ENCODE peak calls at places on chromosomes 16 and 17, in ten cellular contexts. One of them, this sample, is unnamed.

GRCh38 chr17:81858170-81858966 is 2.0 kb downstream of the P4HB start:
- DNase-seq in effector memory CD8-positive, alpha-beta T cell: no peak
- DNase-seq in activated T-cell treated with anti-CD3 and anti-CD28 coated beads for 24 hours: no peak
- DNase-seq in endothelial cell: no peak
- DNase-seq in smooth muscle cell of the brain vasculature: no peak
- DNase-seq in T-cell: no peak
- DNase-seq in body of pancreas: no peak
- DNase-seq in activated T-helper 1 cell treated with Interleukin-2 at 50 U/mL for 16 hours: no peak
- DNase-seq in A172: no peak
- DNase-seq in dorsolateral prefrontal cortex: no peak
- DNase-seq in this sample: no peak

GRCh38 chr17:77086433-77087010 is 54.2 kb upstream of the SEC14L1 start:
- DNase-seq in T-cell: peak; percentile 40
- DNase-seq in dorsolateral prefrontal cortex: peak; percentile 89
- DNase-seq in effector memory CD8-positive, alpha-beta T cell: peak; percentile 74
- DNase-seq in activated T-cell treated with anti-CD3 and anti-CD28 coated beads for 24 hours: peak; percentile 68
- DNase-seq in endothelial cell: peak; percentile 94
- DNase-seq in A172: peak; percentile 86
- DNase-seq in activated T-helper 1 cell treated with Interleukin-2 at 50 U/mL for 16 hours: peak; percentile 60
- DNase-seq in body of pancreas: peak; percentile 93
- DNase-seq in smooth muscle cell of the brain vasculature: no peak
- DNase-seq in this sample: peak; percentile 56

GRCh38 chr16:83244057-83244456 is 563.7 kb upstream of the HSBP1 start:
- DNase-seq in smooth muscle cell of the brain vasculature: no peak
- DNase-seq in activated T-cell treated with anti-CD3 and anti-CD28 coated beads for 24 hours: no peak
- DNase-seq in activated T-helper 1 cell treated with Interleukin-2 at 50 U/mL for 16 hours: no peak
- DNase-seq in A172: no peak
- DNase-seq in dorsolateral prefrontal cortex: no peak
- DNase-seq in effector memory CD8-positive, alpha-beta T cell: no peak
- DNase-seq in endothelial cell: no peak
- DNase-seq in T-cell: no peak
- DNase-seq in body of pancreas: no peak
- DNase-seq in this sample: no peak

GRCh38 chr17:31197991-31198390 is 99.0 kb downstream of the OMG start:
- DNase-seq in body of pancreas: no peak
- DNase-seq in dorsolateral prefrontal cortex: no peak
- DNase-seq in A172: no peak
- DNase-seq in endothelial cell: no peak
- DNase-seq in T-cell: no peak
- DNase-seq in smooth muscle cell of the brain vasculature: no peak
- DNase-seq in activated T-helper 1 cell treated with Interleukin-2 at 50 U/mL for 16 hours: no peak
- DNase-seq in effector memory CD8-positive, alpha-beta T cell: no peak
- DNase-seq in activated T-cell treated with anti-CD3 and anti-CD28 coated beads for 24 hours: no peak
- DNase-seq in this sample: no peak

GRCh38 chr17:38925263-38925995 is at the start of gene LASP1NB:
- DNase-seq in endothelial cell: no peak
- DNase-seq in T-cell: peak; percentile 52
- DNase-seq in body of pancreas: no peak
- DNase-seq in activated T-cell treated with anti-CD3 and anti-CD28 coated beads for 24 hours: peak; percentile 19
- DNase-seq in effector memory CD8-positive, alpha-beta T cell: peak; percentile 39
- DNase-seq in activated T-helper 1 cell treated with Interleukin-2 at 50 U/mL for 16 hours: no peak
- DNase-seq in dorsolateral prefrontal cortex: peak; percentile 79
- DNase-seq in smooth muscle cell of the brain vasculature: no peak
- DNase-seq in A172: no peak
- DNase-seq in this sample: peak; percentile 87

GRCh38 chr16:50334106-50334975 is 34.4 kb downstream of the BRD7 start:
- DNase-seq in dorsolateral prefrontal cortex: no peak
- DNase-seq in A172: no peak
- DNase-seq in body of pancreas: no peak
- DNase-seq in effector memory CD8-positive, alpha-beta T cell: no peak
- DNase-seq in activated T-cell treated with anti-CD3 and anti-CD28 coated beads for 24 hours: no peak
- DNase-seq in smooth muscle cell of the brain vasculature: no peak
- DNase-seq in endothelial cell: no peak
- DNase-seq in T-cell: no peak
- DNase-seq in activated T-helper 1 cell treated with Interleukin-2 at 50 U/mL for 16 hours: no peak
- DNase-seq in this sample: no peak

GRCh38 chr16:17372383-17372782 is 98.4 kb downstream of the XYLT1 start:
- DNase-seq in dorsolateral prefrontal cortex: no peak
- DNase-seq in activated T-helper 1 cell treated with Interleukin-2 at 50 U/mL for 16 hours: no peak
- DNase-seq in endothelial cell: peak; percentile 11
- DNase-seq in smooth muscle cell of the brain vasculature: no peak
- DNase-seq in T-cell: no peak
- DNase-seq in activated T-cell treated with anti-CD3 and anti-CD28 coated beads for 24 hours: no peak
- DNase-seq in effector memory CD8-positive, alpha-beta T cell: no peak
- DNase-seq in A172: no peak
- DNase-seq in body of pancreas: no peak
- DNase-seq in this sample: no peak

GRCh38 chr17:77810536-77810935 is 148.0 kb upstream of the TNRC6C start:
- DNase-seq in smooth muscle cell of the brain vasculature: no peak
- DNase-seq in endothelial cell: no peak
- DNase-seq in dorsolateral prefrontal cortex: no peak
- DNase-seq in effector memory CD8-positive, alpha-beta T cell: no peak
- DNase-seq in body of pancreas: no peak
- DNase-seq in activated T-helper 1 cell treated with Interleukin-2 at 50 U/mL for 16 hours: no peak
- DNase-seq in T-cell: no peak
- DNase-seq in activated T-cell treated with anti-CD3 and anti-CD28 coated beads for 24 hours: no peak
- DNase-seq in A172: peak; percentile 37
- DNase-seq in this sample: no peak

GRCh38 chr17:45131616-45132301 is 556 bp downstream of the PLCD3 start:
- DNase-seq in smooth muscle cell of the brain vasculature: no peak
- DNase-seq in T-cell: no peak
- DNase-seq in A172: no peak
- DNase-seq in dorsolateral prefrontal cortex: no peak
- DNase-seq in activated T-cell treated with anti-CD3 and anti-CD28 coated beads for 24 hours: no peak
- DNase-seq in activated T-helper 1 cell treated with Interleukin-2 at 50 U/mL for 16 hours: peak; percentile 22
- DNase-seq in endothelial cell: peak; percentile 77
- DNase-seq in body of pancreas: peak; percentile 54
- DNase-seq in effector memory CD8-positive, alpha-beta T cell: peak; percentile 47
- DNase-seq in this sample: no peak

GRCh38 chr17:82299452-82299851 is 18.0 kb downstream of the CD7 start:
- DNase-seq in endothelial cell: no peak
- DNase-seq in activated T-helper 1 cell treated with Interleukin-2 at 50 U/mL for 16 hours: no peak
- DNase-seq in A172: no peak
- DNase-seq in activated T-cell treated with anti-CD3 and anti-CD28 coated beads for 24 hours: no peak
- DNase-seq in dorsolateral prefrontal cortex: no peak
- DNase-seq in effector memory CD8-positive, alpha-beta T cell: no peak
- DNase-seq in body of pancreas: no peak
- DNase-seq in smooth muscle cell of the brain vasculature: no peak
- DNase-seq in T-cell: no peak
- DNase-seq in this sample: no peak

GRCh38 chr17:62720126-62720850 is 87.8 kb downstream of the MARCHF10 start:
- DNase-seq in effector memory CD8-positive, alpha-beta T cell: no peak
- DNase-seq in endothelial cell: no peak
- DNase-seq in activated T-cell treated with anti-CD3 and anti-CD28 coated beads for 24 hours: no peak
- DNase-seq in dorsolateral prefrontal cortex: no peak
- DNase-seq in activated T-helper 1 cell treated with Interleukin-2 at 50 U/mL for 16 hours: no peak
- DNase-seq in A172: peak; percentile 28
- DNase-seq in body of pancreas: no peak
- DNase-seq in smooth muscle cell of the brain vasculature: no peak
- DNase-seq in T-cell: no peak
- DNase-seq in this sample: no peak

GRCh38 chr16:88558457-88559442 is 11.5 kb upstream of the ZC3H18 start:
- DNase-seq in A172: peak; percentile 68
- DNase-seq in T-cell: no peak
- DNase-seq in dorsolateral prefrontal cortex: peak; percentile 32
- DNase-seq in smooth muscle cell of the brain vasculature: no peak
- DNase-seq in activated T-helper 1 cell treated with Interleukin-2 at 50 U/mL for 16 hours: no peak
- DNase-seq in endothelial cell: peak; percentile 38
- DNase-seq in effector memory CD8-positive, alpha-beta T cell: no peak
- DNase-seq in activated T-cell treated with anti-CD3 and anti-CD28 coated beads for 24 hours: no peak
- DNase-seq in body of pancreas: peak; percentile 87
- DNase-seq in this sample: no peak

GRCh38 chr17:57135748-57136342 is 50.8 kb downstream of the AKAP1 start:
- DNase-seq in A172: no peak
- DNase-seq in activated T-cell treated with anti-CD3 and anti-CD28 coated beads for 24 hours: no peak
- DNase-seq in effector memory CD8-positive, alpha-beta T cell: no peak
- DNase-seq in endothelial cell: peak; percentile 19
- DNase-seq in body of pancreas: no peak
- DNase-seq in activated T-helper 1 cell treated with Interleukin-2 at 50 U/mL for 16 hours: no peak
- DNase-seq in smooth muscle cell of the brain vasculature: no peak
- DNase-seq in T-cell: no peak
- DNase-seq in dorsolateral prefrontal cortex: no peak
- DNase-seq in this sample: no peak

GRCh38 chr17:73430848-73431247 is 119.0 kb upstream of the CDC42EP4 start:
- DNase-seq in activated T-cell treated with anti-CD3 and anti-CD28 coated beads for 24 hours: no peak
- DNase-seq in dorsolateral prefrontal cortex: no peak
- DNase-seq in effector memory CD8-positive, alpha-beta T cell: no peak
- DNase-seq in activated T-helper 1 cell treated with Interleukin-2 at 50 U/mL for 16 hours: no peak
- DNase-seq in body of pancreas: no peak
- DNase-seq in T-cell: no peak
- DNase-seq in smooth muscle cell of the brain vasculature: no peak
- DNase-seq in A172: peak; percentile 58
- DNase-seq in endothelial cell: no peak
- DNase-seq in this sample: no peak

GRCh38 chr16:79805621-79806020 is 205.1 kb upstream of the MAF start:
- DNase-seq in effector memory CD8-positive, alpha-beta T cell: no peak
- DNase-seq in activated T-helper 1 cell treated with Interleukin-2 at 50 U/mL for 16 hours: no peak
- DNase-seq in endothelial cell: no peak
- DNase-seq in body of pancreas: no peak
- DNase-seq in activated T-cell treated with anti-CD3 and anti-CD28 coated beads for 24 hours: no peak
- DNase-seq in smooth muscle cell of the brain vasculature: peak; percentile 13
- DNase-seq in A172: no peak
- DNase-seq in dorsolateral prefrontal cortex: no peak
- DNase-seq in T-cell: no peak
- DNase-seq in this sample: no peak

GRCh38 chr16:58034786-58035185 is 9.2 kb downstream of the MMP15 start:
- DNase-seq in activated T-cell treated with anti-CD3 and anti-CD28 coated beads for 24 hours: no peak
- DNase-seq in dorsolateral prefrontal cortex: no peak
- DNase-seq in effector memory CD8-positive, alpha-beta T cell: no peak
- DNase-seq in A172: no peak
- DNase-seq in T-cell: no peak
- DNase-seq in endothelial cell: no peak
- DNase-seq in activated T-helper 1 cell treated with Interleukin-2 at 50 U/mL for 16 hours: no peak
- DNase-seq in smooth muscle cell of the brain vasculature: no peak
- DNase-seq in body of pancreas: no peak
- DNase-seq in this sample: no peak

GRCh38 chr16:85676466-85676865 is 12.3 kb downstream of the GINS2 start:
- DNase-seq in A172: no peak
- DNase-seq in smooth muscle cell of the brain vasculature: no peak
- DNase-seq in activated T-cell treated with anti-CD3 and anti-CD28 coated beads for 24 hours: no peak
- DNase-seq in endothelial cell: no peak
- DNase-seq in dorsolateral prefrontal cortex: no peak
- DNase-seq in body of pancreas: no peak
- DNase-seq in activated T-helper 1 cell treated with Interleukin-2 at 50 U/mL for 16 hours: no peak
- DNase-seq in effector memory CD8-positive, alpha-beta T cell: no peak
- DNase-seq in T-cell: no peak
- DNase-seq in this sample: no peak

GRCh38 chr17:62781826-62782225 is 26.3 kb downstream of the MARCHF10 start:
- DNase-seq in body of pancreas: no peak
- DNase-seq in A172: no peak
- DNase-seq in activated T-helper 1 cell treated with Interleukin-2 at 50 U/mL for 16 hours: no peak
- DNase-seq in dorsolateral prefrontal cortex: no peak
- DNase-seq in effector memory CD8-positive, alpha-beta T cell: no peak
- DNase-seq in smooth muscle cell of the brain vasculature: no peak
- DNase-seq in activated T-cell treated with anti-CD3 and anti-CD28 coated beads for 24 hours: no peak
- DNase-seq in T-cell: no peak
- DNase-seq in endothelial cell: no peak
- DNase-seq in this sample: no peak

GRCh38 chr16:25707982-25708583 is 16.3 kb downstream of the HS3ST4 start:
- DNase-seq in smooth muscle cell of the brain vasculature: no peak
- DNase-seq in body of pancreas: peak; percentile 36
- DNase-seq in T-cell: no peak
- DNase-seq in endothelial cell: peak; percentile 25
- DNase-seq in effector memory CD8-positive, alpha-beta T cell: no peak
- DNase-seq in A172: no peak
- DNase-seq in dorsolateral prefrontal cortex: no peak
- DNase-seq in activated T-helper 1 cell treated with Interleukin-2 at 50 U/mL for 16 hours: no peak
- DNase-seq in activated T-cell treated with anti-CD3 and anti-CD28 coated beads for 24 hours: no peak
- DNase-seq in this sample: no peak

GRCh38 chr16:21302898-21303528 is 24.9 kb upstream of the CRYM start:
- DNase-seq in dorsolateral prefrontal cortex: no peak
- DNase-seq in A172: peak; percentile 93
- DNase-seq in smooth muscle cell of the brain vasculature: no peak
- DNase-seq in activated T-cell treated with anti-CD3 and anti-CD28 coated beads for 24 hours: no peak
- DNase-seq in effector memory CD8-positive, alpha-beta T cell: no peak
- DNase-seq in endothelial cell: no peak
- DNase-seq in activated T-helper 1 cell treated with Interleukin-2 at 50 U/mL for 16 hours: no peak
- DNase-seq in T-cell: no peak
- DNase-seq in body of pancreas: no peak
- DNase-seq in this sample: no peak

GRCh38 chr16:70493863-70494770 is 29.2 kb downstream of the COG4 start:
- DNase-seq in activated T-cell treated with anti-CD3 and anti-CD28 coated beads for 24 hours: no peak
- DNase-seq in A172: no peak
- DNase-seq in smooth muscle cell of the brain vasculature: no peak
- DNase-seq in effector memory CD8-positive, alpha-beta T cell: no peak
- DNase-seq in activated T-helper 1 cell treated with Interleukin-2 at 50 U/mL for 16 hours: no peak
- DNase-seq in T-cell: no peak
- DNase-seq in endothelial cell: no peak
- DNase-seq in body of pancreas: no peak
- DNase-seq in dorsolateral prefrontal cortex: no peak
- DNase-seq in this sample: no peak

GRCh38 chr17:5745091-5745820 is 160.9 kb upstream of the NLRP1 start:
- DNase-seq in activated T-helper 1 cell treated with Interleukin-2 at 50 U/mL for 16 hours: no peak
- DNase-seq in effector memory CD8-positive, alpha-beta T cell: no peak
- DNase-seq in dorsolateral prefrontal cortex: no peak
- DNase-seq in activated T-cell treated with anti-CD3 and anti-CD28 coated beads for 24 hours: no peak
- DNase-seq in body of pancreas: no peak
- DNase-seq in smooth muscle cell of the brain vasculature: no peak
- DNase-seq in T-cell: no peak
- DNase-seq in endothelial cell: no peak
- DNase-seq in A172: no peak
- DNase-seq in this sample: no peak

GRCh38 chr17:80220709-80221215 is 535 bp downstream of the SLC26A11 start:
- DNase-seq in activated T-cell treated with anti-CD3 and anti-CD28 coated beads for 24 hours: no peak
- DNase-seq in dorsolateral prefrontal cortex: no peak
- DNase-seq in smooth muscle cell of the brain vasculature: no peak
- DNase-seq in A172: no peak
- DNase-seq in activated T-helper 1 cell treated with Interleukin-2 at 50 U/mL for 16 hours: no peak
- DNase-seq in T-cell: no peak
- DNase-seq in body of pancreas: peak; percentile 24
- DNase-seq in effector memory CD8-positive, alpha-beta T cell: no peak
- DNase-seq in endothelial cell: peak; percentile 30
- DNase-seq in this sample: peak; percentile 66

GRCh38 chr17:59185997-59186396 is 23.8 kb upstream of the SMG8 start:
- DNase-seq in A172: no peak
- DNase-seq in effector memory CD8-positive, alpha-beta T cell: no peak
- DNase-seq in endothelial cell: no peak
- DNase-seq in activated T-cell treated with anti-CD3 and anti-CD28 coated beads for 24 hours: no peak
- DNase-seq in T-cell: no peak
- DNase-seq in activated T-helper 1 cell treated with Interleukin-2 at 50 U/mL for 16 hours: no peak
- DNase-seq in smooth muscle cell of the brain vasculature: no peak
- DNase-seq in dorsolateral prefrontal cortex: no peak
- DNase-seq in body of pancreas: no peak
- DNase-seq in this sample: no peak

GRCh38 chr17:62322313-62322712 is 58.0 kb upstream of the EFCAB3 start:
- DNase-seq in body of pancreas: no peak
- DNase-seq in dorsolateral prefrontal cortex: no peak
- DNase-seq in activated T-cell treated with anti-CD3 and anti-CD28 coated beads for 24 hours: no peak
- DNase-seq in activated T-helper 1 cell treated with Interleukin-2 at 50 U/mL for 16 hours: no peak
- DNase-seq in smooth muscle cell of the brain vasculature: no peak
- DNase-seq in T-cell: no peak
- DNase-seq in A172: no peak
- DNase-seq in endothelial cell: no peak
- DNase-seq in effector memory CD8-positive, alpha-beta T cell: no peak
- DNase-seq in this sample: no peak

GRCh38 chr16:72324578-72324977 is 152.6 kb upstream of the PMFBP1 start:
- DNase-seq in effector memory CD8-positive, alpha-beta T cell: no peak
- DNase-seq in activated T-cell treated with anti-CD3 and anti-CD28 coated beads for 24 hours: no peak
- DNase-seq in A172: no peak
- DNase-seq in dorsolateral prefrontal cortex: no peak
- DNase-seq in activated T-helper 1 cell treated with Interleukin-2 at 50 U/mL for 16 hours: no peak
- DNase-seq in smooth muscle cell of the brain vasculature: no peak
- DNase-seq in T-cell: no peak
- DNase-seq in endothelial cell: no peak
- DNase-seq in body of pancreas: no peak
- DNase-seq in this sample: no peak

GRCh38 chr16:85423186-85423550 is 190.0 kb upstream of the GSE1 start:
- DNase-seq in endothelial cell: peak; percentile 2
- DNase-seq in A172: no peak
- DNase-seq in smooth muscle cell of the brain vasculature: no peak
- DNase-seq in activated T-cell treated with anti-CD3 and anti-CD28 coated beads for 24 hours: no peak
- DNase-seq in effector memory CD8-positive, alpha-beta T cell: no peak
- DNase-seq in T-cell: no peak
- DNase-seq in activated T-helper 1 cell treated with Interleukin-2 at 50 U/mL for 16 hours: no peak
- DNase-seq in body of pancreas: no peak
- DNase-seq in dorsolateral prefrontal cortex: peak; percentile 16
- DNase-seq in this sample: no peak

GRCh38 chr16:21713549-21714368 is 50.0 kb downstream of the OTOA start:
- DNase-seq in endothelial cell: no peak
- DNase-seq in activated T-cell treated with anti-CD3 and anti-CD28 coated beads for 24 hours: no peak
- DNase-seq in dorsolateral prefrontal cortex: no peak
- DNase-seq in smooth muscle cell of the brain vasculature: no peak
- DNase-seq in effector memory CD8-positive, alpha-beta T cell: no peak
- DNase-seq in body of pancreas: no peak
- DNase-seq in T-cell: no peak
- DNase-seq in A172: no peak
- DNase-seq in activated T-helper 1 cell treated with Interleukin-2 at 50 U/mL for 16 hours: no peak
- DNase-seq in this sample: no peak